ENCODE peak calls at places on chromosome 2, in four cellular contexts. C is activated CD4-positive, alpha-beta memory T cell treated with anti-CD3 and anti-CD28 coated beads, Interleukin-2, amount 10 ng/mL, durations not matched to agents 7 days and 5 days; H is heart left ventricle; J is ecto neural progenitor cell. E is an unnamed sample.

GRCh38 chr2:196148736-196149135 is 22.6 kb downstream of the STK17B start:
- DNase-seq in J (no peak), H (no peak), C (no peak), E (no peak)

GRCh38 chr2:48589170-48589767 is 28.4 kb upstream of the GTF2A1L start:
- DNase-seq in J (no peak), H (no peak), C (no peak), E (no peak)

GRCh38 chr2:17319090-17319489 is 199.2 kb downstream of the RAD51AP2 start:
- DNase-seq in C (no peak), H (no peak), J (no peak), E (no peak)

GRCh38 chr2:173884403-173884802 is 80.8 kb downstream of the SP3 start:
- DNase-seq in C (no peak), J (no peak), H (peak; percentile 69), E (no peak)

GRCh38 chr2:112722816-112723555 is 2.2 kb downstream of the NT5DC4 start:
- DNase-seq in C (no peak), J (no peak), H (no peak), E (no peak)

GRCh38 chr2:206832886-206833285 is 67.5 kb downstream of the FASTKD2 start:
- DNase-seq in J (no peak), H (no peak), C (no peak), E (no peak)

GRCh38 chr2:185583058-185583816 is 155.4 kb upstream of the FSIP2 start:
- DNase-seq in C (no peak), H (no peak), J (no peak), E (no peak)

GRCh38 chr2:234463626-234464290 is 33.1 kb downstream of the ARL4C start:
- DNase-seq in C (peak; percentile 78), H (no peak), J (no peak), E (no peak)

GRCh38 chr2:178074123-178075005 is 1.8 kb upstream of the PDE11A start:
- DNase-seq in H (no peak), C (no peak), J (no peak), E (no peak)

GRCh38 chr2:154713605-154714004 is 15.1 kb downstream of the KCNJ3 start:
- DNase-seq in H (no peak), C (no peak), J (no peak), E (no peak)

GRCh38 chr2:133841905-133842304 is 273.6 kb upstream of the NCKAP5 start:
- DNase-seq in C (no peak), H (no peak), J (no peak), E (no peak)

GRCh38 chr2:53530126-53530525 is 237.5 kb upstream of the CHAC2 start:
- DNase-seq in C (no peak), H (no peak), J (no peak), E (no peak)

GRCh38 chr2:202494300-202494699 is 118.2 kb downstream of the BMPR2 start:
- DNase-seq in J (no peak), C (no peak), H (no peak), E (no peak)